ENCODE peak calls at places on chromosomes 5 and 9, in nine cellular contexts. M, Y, E, V, Q, R, G, B and H are unnamed samples.

GRCh38 chr5:83877911-83878706 is 157.5 kb upstream of the HAPLN1 start:
- DNase-seq in M (no peak), Y (no peak), B (no peak), V (no peak), R (no peak), Q (peak), G (no peak), E (no peak), H (no peak)

GRCh38 chr9:104386425-104387069 is 117.5 kb upstream of the OR13F1 start:
- DNase-seq in B (no peak), E (peak), M (no peak), G (peak), Y (peak), Q (peak), V (no peak), R (no peak), H (peak)

GRCh38 chr5:32880781-32881180 is 169.7 kb downstream of the NPR3 start:
- DNase-seq in M (no peak), R (no peak), G (no peak), Q (no peak), V (no peak), E (no peak), B (no peak), Y (no peak), H (no peak)

GRCh38 chr9:137550958-137551655 is 572 bp upstream of the MRPL41 start:
- DNase-seq in Y (peak), Q (peak), M (no peak), B (no peak), G (peak), E (no peak), R (peak), V (no peak), H (peak)

GRCh38 chr9:73039253-73039915 is 86.5 kb upstream of the ALDH1A1 start:
- DNase-seq in Q (no peak), M (no peak), R (no peak), B (no peak), G (no peak), Y (no peak), V (no peak), E (peak), H (no peak)

GRCh38 chr9:93505518-93506123 is 52.2 kb upstream of the FAM120AOS start:
- DNase-seq in B (no peak), E (no peak), Y (no peak), R (no peak), Q (no peak), V (no peak), M (no peak), G (no peak), H (no peak)

GRCh38 chr9:107425110-107426025 is 64.2 kb downstream of the KLF4 start:
- DNase-seq in E (peak), Y (no peak), G (peak), Q (peak), M (peak), B (peak), R (no peak), V (peak), H (no peak)

GRCh38 chr5:41539454-41539853 is 29.1 kb upstream of the PLCXD3 start:
- DNase-seq in R (no peak), E (no peak), B (no peak), V (no peak), G (no peak), Q (no peak), M (no peak), Y (no peak), H (no peak)

GRCh38 chr9:105150991-105151685 is 93.3 kb upstream of the SLC44A1 start:
- DNase-seq in M (no peak), G (no peak), B (no peak), E (no peak), Y (no peak), V (no peak), R (no peak), Q (peak), H (no peak)

GRCh38 chr5:159897786-159898393 is 18.4 kb upstream of the ADRA1B start:
- DNase-seq in V (no peak), E (no peak), G (no peak), Y (no peak), R (no peak), Q (no peak), B (no peak), M (no peak), H (no peak)

GRCh38 chr9:133991211-133991921 is 758 bp downstream of the VAV2 start:
- DNase-seq in E (no peak), B (peak), V (no peak), Q (no peak), M (no peak), R (no peak), Y (no peak), G (no peak), H (no peak)

GRCh38 chr5:84384604-84385575 is at the start of gene EDIL3:
- DNase-seq in Q (no peak), R (no peak), Y (peak), E (peak), G (no peak), M (peak), B (no peak), V (no peak), H (peak)

GRCh38 chr9:131290039-131290766 is 680 bp downstream of the PLPP7 start:
- DNase-seq in B (no peak), G (no peak), Y (no peak), M (no peak), R (no peak), Q (no peak), V (no peak), E (no peak), H (no peak)